ENCODE peak calls at places on chromosomes 11 and 22, in eight cellular contexts. V is NCI-H345; O is anterior cingulate cortex; S is cardiac muscle cell; M is endothelial cell of umbilical vein; P is activated CD4-positive, alpha-beta T cell treated with anti-CD3 and anti-CD28 coated beads for 48 hours; I is HL-60; L is effector CD8-positive, alpha-beta T cell. K is an unnamed sample.

GRCh38 chr22:49437356-49437755 is 390.3 kb downstream of the BRD1 start:
- DNase-seq in M (no peak), I (no peak), V (no peak), S (no peak), O (no peak), P (no peak), L (no peak), K (no peak)

GRCh38 chr22:23533328-23533762 is 46.7 kb downstream of the IGLL1 start:
- DNase-seq in V (no peak), O (no peak), I (peak), L (no peak), S (peak), P (peak), M (peak), K (peak)

GRCh38 chr11:35418847-35419712 is at the start of gene SLC1A2:
- DNase-seq in O (peak), M (no peak), L (no peak), V (peak), P (peak), S (peak), I (peak), K (peak)

GRCh38 chr11:34987617-34988016 is 71.2 kb downstream of the PDHX start:
- DNase-seq in S (no peak), L (no peak), I (no peak), O (no peak), P (no peak), V (no peak), M (no peak), K (no peak)

GRCh38 chr11:21897203-21897602 is 295.7 kb upstream of the ANO5 start:
- DNase-seq in I (no peak), P (no peak), O (no peak), V (no peak), L (no peak), S (no peak), M (no peak), K (no peak)

GRCh38 chr22:38163844-38164577 is 17.6 kb downstream of the PLA2G6 start:
- DNase-seq in M (no peak), V (no peak), S (no peak), I (no peak), O (no peak), L (no peak), P (no peak), K (no peak)

GRCh38 chr22:27242917-27243589 is 558.5 kb downstream of the MN1 start:
- DNase-seq in I (no peak), P (no peak), S (no peak), M (no peak), V (no peak), L (no peak), O (no peak), K (no peak)

GRCh38 chr22:44379817-44380560 is 67.2 kb upstream of the SHISAL1 start:
- DNase-seq in I (no peak), S (no peak), O (no peak), P (no peak), L (no peak), V (no peak), M (no peak), K (no peak)

GRCh38 chr22:38456272-38456837 is 1.4 kb upstream of the KCNJ4 start:
- DNase-seq in P (no peak), I (no peak), S (no peak), V (no peak), O (no peak), L (no peak), M (no peak), K (no peak)

GRCh38 chr11:13308704-13309103 is 31.1 kb downstream of the BMAL1 start:
- DNase-seq in M (no peak), I (no peak), P (peak), O (no peak), V (no peak), S (no peak), L (no peak), K (no peak)

GRCh38 chr11:18064450-18065048 is 18.5 kb upstream of the TPH1 start:
- DNase-seq in I (no peak), O (no peak), L (no peak), S (no peak), P (no peak), M (no peak), V (peak), K (peak)

GRCh38 chr22:46355369-46355995 is 20.0 kb downstream of the TRMU start:
- DNase-seq in S (peak), L (peak), V (peak), M (peak), O (peak), I (peak), P (peak), K (no peak)

GRCh38 chr11:62005231-62005661 is 37.8 kb upstream of the FTH1 start:
- DNase-seq in I (no peak), V (no peak), P (no peak), S (no peak), O (peak), L (no peak), M (no peak), K (no peak)

GRCh38 chr22:50731811-50732624 is 6.0 kb upstream of the ACR start:
- DNase-seq in M (no peak), O (peak), L (peak), I (peak), P (peak), V (peak), S (peak), K (no peak)

GRCh38 chr22:46588279-46589140 is 31.7 kb upstream of the GRAMD4 start:
- DNase-seq in O (peak), L (no peak), V (no peak), S (peak), I (no peak), P (no peak), M (no peak), K (no peak)

GRCh38 chr22:48979482-48979881 is 848.2 kb downstream of the BRD1 start:
- DNase-seq in M (no peak), I (no peak), S (no peak), L (no peak), O (no peak), V (peak), P (no peak), K (peak)